ENCODE peak calls at places on chromosomes 6 and 20, in five cellular contexts. One of them, this sample, is unnamed.
A peak's percentile ranks its signal among the peaks of the same experiment; 100 is the strongest.

GRCh38 chr6:73395875-73396274 is 1.2 kb downstream of the DDX43 start:
- DNase-seq in HepG2: no peak
- DNase-seq in GM12878: no peak
- DNase-seq in NT2/D1: no peak
- DNase-seq in H1: no peak
- DNase-seq in this sample: no peak

GRCh38 chr20:51710503-51710902 is 57.7 kb downstream of the ATP9A start:
- DNase-seq in HepG2: no peak
- DNase-seq in GM12878: no peak
- DNase-seq in NT2/D1: no peak
- DNase-seq in H1: no peak
- DNase-seq in this sample: no peak

GRCh38 chr6:37019065-37019450 is 13.6 kb downstream of the FGD2 start:
- DNase-seq in HepG2: peak; percentile 60
- DNase-seq in GM12878: no peak
- DNase-seq in NT2/D1: no peak
- DNase-seq in H1: no peak
- DNase-seq in this sample: no peak

GRCh38 chr6:129644567-129645015 is 65.4 kb downstream of the ARHGAP18 start:
- DNase-seq in HepG2: peak; percentile 85
- DNase-seq in GM12878: no peak
- DNase-seq in NT2/D1: no peak
- DNase-seq in H1: no peak
- DNase-seq in this sample: no peak

GRCh38 chr6:162849269-162849668 is 121.5 kb downstream of the PACRG start:
- DNase-seq in HepG2: no peak
- DNase-seq in GM12878: no peak
- DNase-seq in NT2/D1: no peak
- DNase-seq in H1: no peak
- DNase-seq in this sample: no peak

GRCh38 chr6:56335733-56336132 is 88.4 kb upstream of the COL21A1 start:
- DNase-seq in HepG2: no peak
- DNase-seq in GM12878: no peak
- DNase-seq in NT2/D1: no peak
- DNase-seq in H1: no peak
- DNase-seq in this sample: no peak

GRCh38 chr6:14431375-14432330 is 314.1 kb downstream of the CD83 start:
- DNase-seq in HepG2: no peak
- DNase-seq in GM12878: no peak
- DNase-seq in NT2/D1: no peak
- DNase-seq in H1: no peak
- DNase-seq in this sample: no peak

GRCh38 chr20:50681359-50682064 is 9.8 kb downstream of the RIPOR3 start:
- DNase-seq in HepG2: no peak
- DNase-seq in GM12878: no peak
- DNase-seq in NT2/D1: no peak
- DNase-seq in H1: no peak
- DNase-seq in this sample: no peak

GRCh38 chr20:25177890-25178321 is 17.6 kb upstream of the ENTPD6 start:
- DNase-seq in HepG2: no peak
- DNase-seq in GM12878: no peak
- DNase-seq in NT2/D1: no peak
- DNase-seq in H1: no peak
- DNase-seq in this sample: no peak

GRCh38 chr6:55069132-55069781 is 105.1 kb upstream of the HCRTR2 start:
- DNase-seq in HepG2: peak; percentile 49
- DNase-seq in GM12878: no peak
- DNase-seq in NT2/D1: peak; percentile 9
- DNase-seq in H1: peak; percentile 2
- DNase-seq in this sample: peak; percentile 22

GRCh38 chr6:25921525-25922203 is 8.8 kb downstream of the SLC17A2 start:
- DNase-seq in HepG2: no peak
- DNase-seq in GM12878: no peak
- DNase-seq in NT2/D1: no peak
- DNase-seq in H1: no peak
- DNase-seq in this sample: no peak

GRCh38 chr20:46361811-46362210 is 44.6 kb downstream of the ELMO2 start:
- DNase-seq in HepG2: no peak
- DNase-seq in GM12878: no peak
- DNase-seq in NT2/D1: no peak
- DNase-seq in H1: no peak
- DNase-seq in this sample: no peak

GRCh38 chr6:139977887-139978332 is 603.5 kb upstream of the CITED2 start:
- DNase-seq in HepG2: peak; percentile 18
- DNase-seq in GM12878: no peak
- DNase-seq in NT2/D1: no peak
- DNase-seq in H1: no peak
- DNase-seq in this sample: no peak

GRCh38 chr6:42453649-42454427 is 2.1 kb upstream of the TRERF1 start:
- DNase-seq in HepG2: no peak
- DNase-seq in GM12878: no peak
- DNase-seq in NT2/D1: no peak
- DNase-seq in H1: no peak
- DNase-seq in this sample: peak; percentile 37

GRCh38 chr6:118705799-118706481 is 54.5 kb upstream of the CEP85L start:
- DNase-seq in HepG2: no peak
- DNase-seq in GM12878: peak; percentile 30
- DNase-seq in NT2/D1: no peak
- DNase-seq in H1: peak; percentile 9
- DNase-seq in this sample: no peak

GRCh38 chr6:13012977-13013680 is 296.6 kb downstream of the PHACTR1 start:
- DNase-seq in HepG2: no peak
- DNase-seq in GM12878: no peak
- DNase-seq in NT2/D1: peak; percentile 22
- DNase-seq in H1: peak; percentile 58
- DNase-seq in this sample: peak; percentile 26

GRCh38 chr20:47406849-47407682 is 50.6 kb upstream of the ZMYND8 start:
- DNase-seq in HepG2: no peak
- DNase-seq in GM12878: no peak
- DNase-seq in NT2/D1: no peak
- DNase-seq in H1: no peak
- DNase-seq in this sample: no peak

GRCh38 chr6:113169484-113169883 is 687.7 kb upstream of the MARCKS start:
- DNase-seq in HepG2: no peak
- DNase-seq in GM12878: no peak
- DNase-seq in NT2/D1: no peak
- DNase-seq in H1: no peak
- DNase-seq in this sample: no peak

GRCh38 chr6:41289815-41290214 is 3.3 kb upstream of the TREM1 start:
- DNase-seq in HepG2: no peak
- DNase-seq in GM12878: no peak
- DNase-seq in NT2/D1: no peak
- DNase-seq in H1: no peak
- DNase-seq in this sample: no peak

GRCh38 chr20:14337400-14338171 is at the start of gene FLRT3:
- DNase-seq in HepG2: peak; percentile 93
- DNase-seq in GM12878: peak; percentile 70
- DNase-seq in NT2/D1: peak; percentile 76
- DNase-seq in H1: peak; percentile 69
- DNase-seq in this sample: peak; percentile 80

GRCh38 chr6:74282143-74282689 is 586.2 kb downstream of the CD109 start:
- DNase-seq in HepG2: no peak
- DNase-seq in GM12878: no peak
- DNase-seq in NT2/D1: no peak
- DNase-seq in H1: no peak
- DNase-seq in this sample: no peak

GRCh38 chr20:17525650-17526049 is 5.5 kb downstream of the BFSP1 start:
- DNase-seq in HepG2: peak; percentile 50
- DNase-seq in GM12878: no peak
- DNase-seq in NT2/D1: peak; percentile 16
- DNase-seq in H1: no peak
- DNase-seq in this sample: peak; percentile 53

GRCh38 chr20:37600486-37600885 is 72.8 kb upstream of the BLCAP start:
- DNase-seq in HepG2: no peak
- DNase-seq in GM12878: no peak
- DNase-seq in NT2/D1: no peak
- DNase-seq in H1: no peak
- DNase-seq in this sample: no peak

GRCh38 chr6:70997379-70997778 is 40.5 kb upstream of the B3GAT2 start:
- DNase-seq in HepG2: no peak
- DNase-seq in GM12878: no peak
- DNase-seq in NT2/D1: no peak
- DNase-seq in H1: no peak
- DNase-seq in this sample: no peak

GRCh38 chr6:39243809-39244208 is 14.5 kb upstream of the KCNK5 start:
- DNase-seq in HepG2: no peak
- DNase-seq in GM12878: no peak
- DNase-seq in NT2/D1: no peak
- DNase-seq in H1: no peak
- DNase-seq in this sample: peak; percentile 2

GRCh38 chr6:163897030-163897429 is 482.5 kb downstream of the QKI start:
- DNase-seq in HepG2: no peak
- DNase-seq in GM12878: no peak
- DNase-seq in NT2/D1: no peak
- DNase-seq in H1: no peak
- DNase-seq in this sample: no peak

GRCh38 chr6:131602913-131603312 is 25.1 kb downstream of the MED23 start:
- DNase-seq in HepG2: no peak
- DNase-seq in GM12878: no peak
- DNase-seq in NT2/D1: no peak
- DNase-seq in H1: no peak
- DNase-seq in this sample: no peak

GRCh38 chr6:135025775-135026174 is 28.8 kb downstream of the HBS1L start:
- DNase-seq in HepG2: no peak
- DNase-seq in GM12878: no peak
- DNase-seq in NT2/D1: no peak
- DNase-seq in H1: no peak
- DNase-seq in this sample: no peak

GRCh38 chr20:53570446-53571276 is 23.0 kb downstream of the ZNF217 start:
- DNase-seq in HepG2: no peak
- DNase-seq in GM12878: no peak
- DNase-seq in NT2/D1: no peak
- DNase-seq in H1: no peak
- DNase-seq in this sample: no peak

DNA sequence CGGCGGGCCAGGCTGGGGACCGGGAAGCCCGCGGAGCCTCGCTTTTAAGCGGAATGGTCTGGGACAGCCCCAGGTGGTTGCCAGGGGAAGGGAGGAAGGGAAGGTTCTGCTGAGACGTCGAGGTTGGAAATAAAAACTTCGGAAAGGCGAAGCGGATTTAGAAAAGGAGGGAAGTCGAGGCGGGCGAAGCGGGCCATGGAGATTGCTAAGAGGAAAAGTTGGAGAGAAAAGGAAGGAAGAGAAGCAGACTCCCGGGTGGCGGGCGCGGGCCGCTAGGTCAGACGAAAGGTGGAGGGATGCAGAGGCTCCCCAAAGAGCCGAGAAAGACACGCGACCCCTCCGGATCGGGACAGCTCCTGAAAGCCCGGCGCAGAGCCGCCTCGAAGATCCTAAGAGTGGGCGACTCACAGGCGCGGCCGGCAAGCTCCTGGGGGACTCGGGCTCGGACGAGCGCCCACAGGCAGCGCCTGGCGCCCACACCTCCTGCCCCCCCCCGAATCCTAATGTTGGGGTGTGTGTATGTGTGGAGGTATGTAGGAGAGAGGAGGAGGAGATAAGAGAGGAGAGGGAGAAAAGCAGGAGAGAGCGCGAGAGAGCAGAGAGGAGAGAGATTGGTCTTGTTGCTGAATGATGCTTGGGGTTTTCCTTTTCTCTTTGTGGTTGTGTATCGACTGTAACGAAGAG is 1.4 kb downstream of the TFAP2B start:
- DNase-seq in HepG2: no peak
- DNase-seq in GM12878: no peak
- DNase-seq in NT2/D1: no peak
- DNase-seq in H1: no peak
- DNase-seq in this sample: no peak
- TF ChIP-seq SUZ12 in HepG2: no peak
- TF ChIP-seq SUZ12 in GM12878: peak; percentile 19
- TF ChIP-seq SUZ12 in NT2/D1: peak; percentile 72
- TF ChIP-seq SUZ12 in H1: peak; percentile 99
- TF ChIP-seq SUZ12 in this sample: no peak

GRCh38 chr6:49202923-49203322 is 260.1 kb downstream of the MMUT start:
- DNase-seq in HepG2: no peak
- DNase-seq in GM12878: no peak
- DNase-seq in NT2/D1: no peak
- DNase-seq in H1: no peak
- DNase-seq in this sample: no peak

GRCh38 chr6:49205526-49205925 is 257.5 kb downstream of the MMUT start:
- DNase-seq in HepG2: no peak
- DNase-seq in GM12878: no peak
- DNase-seq in NT2/D1: no peak
- DNase-seq in H1: no peak
- DNase-seq in this sample: no peak
- TF ChIP-seq SUZ12 in HepG2: no peak
- TF ChIP-seq SUZ12 in GM12878: no peak
- TF ChIP-seq SUZ12 in NT2/D1: no peak
- TF ChIP-seq SUZ12 in H1: no peak
- TF ChIP-seq SUZ12 in this sample: no peak

DNA sequence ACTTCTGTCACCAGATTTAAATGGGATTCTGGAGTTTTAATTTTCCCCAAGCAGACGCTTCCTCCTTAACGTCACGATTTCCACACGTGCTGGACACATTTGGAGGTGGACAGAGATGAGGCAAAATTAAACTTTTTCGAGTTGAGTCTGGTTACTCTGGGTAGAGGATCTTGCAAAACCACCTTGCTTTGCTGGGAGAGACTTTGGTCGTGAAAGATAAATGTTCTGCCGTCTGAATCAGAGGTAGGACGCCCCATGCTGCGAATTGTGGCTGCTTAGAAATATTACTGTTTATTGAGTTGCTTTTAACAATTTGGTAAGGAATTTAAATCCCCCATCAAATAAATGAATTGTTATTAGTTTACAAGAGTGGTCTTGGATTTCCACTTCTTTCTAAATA is 46.8 kb downstream of the CTCFL start:
- DNase-seq in HepG2: no peak
- DNase-seq in GM12878: no peak
- DNase-seq in NT2/D1: no peak
- DNase-seq in H1: no peak
- DNase-seq in this sample: no peak
- TF ChIP-seq SUZ12 in HepG2: no peak
- TF ChIP-seq SUZ12 in GM12878: no peak
- TF ChIP-seq SUZ12 in NT2/D1: no peak
- TF ChIP-seq SUZ12 in H1: no peak
- TF ChIP-seq SUZ12 in this sample: no peak

GRCh38 chr6:125046107-125046925 is 84.1 kb downstream of the RNF217 start:
- DNase-seq in HepG2: no peak
- DNase-seq in GM12878: no peak
- DNase-seq in NT2/D1: no peak
- DNase-seq in H1: no peak
- DNase-seq in this sample: no peak
- TF ChIP-seq SUZ12 in HepG2: no peak
- TF ChIP-seq SUZ12 in GM12878: no peak
- TF ChIP-seq SUZ12 in NT2/D1: no peak
- TF ChIP-seq SUZ12 in H1: no peak
- TF ChIP-seq SUZ12 in this sample: no peak

GRCh38 chr20:62364911-62365736 is 2.0 kb downstream of the LAMA5 start:
- DNase-seq in HepG2: no peak
- DNase-seq in GM12878: no peak
- DNase-seq in NT2/D1: no peak
- DNase-seq in H1: no peak
- DNase-seq in this sample: no peak
- TF ChIP-seq SUZ12 in HepG2: no peak
- TF ChIP-seq SUZ12 in GM12878: no peak
- TF ChIP-seq SUZ12 in NT2/D1: no peak
- TF ChIP-seq SUZ12 in H1: no peak
- TF ChIP-seq SUZ12 in this sample: no peak

This sample was measured in HEK293T.